ENCODE peak calls at places on chromosomes 1 and 21, in six cellular contexts. One of them, this sample, is unnamed.

GRCh38 chr1:69058454-69058853 is 509.3 kb upstream of the LRRC7 start:
- DNase-seq in sigmoid colon: no peak
- DNase-seq in ovary: no peak
- DNase-seq in uterus: no peak
- DNase-seq in GM12864: no peak
- DNase-seq in aorta: no peak
- DNase-seq in this sample: no peak

GRCh38 chr1:243968413-243968812 is 82.7 kb upstream of the ZBTB18 start:
- DNase-seq in sigmoid colon: no peak
- DNase-seq in ovary: no peak
- DNase-seq in uterus: no peak
- DNase-seq in GM12864: no peak
- DNase-seq in aorta: no peak
- DNase-seq in this sample: no peak

GRCh38 chr1:46464013-46464548 is 25.6 kb upstream of the DMBX1 start:
- DNase-seq in sigmoid colon: no peak
- DNase-seq in ovary: no peak
- DNase-seq in uterus: no peak
- DNase-seq in GM12864: no peak
- DNase-seq in aorta: no peak
- DNase-seq in this sample: no peak

GRCh38 chr1:65992160-65993046 is 199.7 kb downstream of the PDE4B start:
- DNase-seq in sigmoid colon: no peak
- DNase-seq in ovary: no peak
- DNase-seq in uterus: no peak
- DNase-seq in GM12864: no peak
- DNase-seq in aorta: no peak
- DNase-seq in this sample: no peak

GRCh38 chr1:17059391-17060128 is 5.7 kb upstream of the SDHB start:
- DNase-seq in sigmoid colon: no peak
- DNase-seq in ovary: peak
- DNase-seq in uterus: no peak
- DNase-seq in GM12864: no peak
- DNase-seq in aorta: peak
- DNase-seq in this sample: no peak

GRCh38 chr1:232952514-232953175 is 2.2 kb downstream of the NTPCR start:
- DNase-seq in sigmoid colon: no peak
- DNase-seq in ovary: no peak
- DNase-seq in uterus: no peak
- DNase-seq in GM12864: no peak
- DNase-seq in aorta: no peak
- DNase-seq in this sample: peak

GRCh38 chr1:86146566-86146965 is 10.0 kb downstream of the COL24A1 start:
- DNase-seq in sigmoid colon: no peak
- DNase-seq in ovary: no peak
- DNase-seq in uterus: no peak
- DNase-seq in GM12864: no peak
- DNase-seq in aorta: no peak
- DNase-seq in this sample: no peak

GRCh38 chr1:75725256-75725655 is 747 bp downstream of the ACADM start:
- DNase-seq in sigmoid colon: no peak
- DNase-seq in ovary: no peak
- DNase-seq in uterus: no peak
- DNase-seq in GM12864: no peak
- DNase-seq in aorta: no peak
- DNase-seq in this sample: no peak

GRCh38 chr1:109482796-109483638 is 688 bp upstream of the ATXN7L2 start:
- DNase-seq in sigmoid colon: peak
- DNase-seq in ovary: peak
- DNase-seq in uterus: peak
- DNase-seq in GM12864: no peak
- DNase-seq in aorta: peak
- DNase-seq in this sample: no peak

GRCh38 chr1:150841626-150842025 is 33.6 kb upstream of the CTSK start:
- DNase-seq in sigmoid colon: no peak
- DNase-seq in ovary: no peak
- DNase-seq in uterus: no peak
- DNase-seq in GM12864: no peak
- DNase-seq in aorta: no peak
- DNase-seq in this sample: no peak

GRCh38 chr1:217348960-217349664 is 281.8 kb downstream of the GPATCH2 start:
- DNase-seq in sigmoid colon: no peak
- DNase-seq in ovary: no peak
- DNase-seq in uterus: no peak
- DNase-seq in GM12864: no peak
- DNase-seq in aorta: no peak
- DNase-seq in this sample: no peak

GRCh38 chr21:38819719-38820147 is 14.0 kb downstream of the ETS2 start:
- DNase-seq in sigmoid colon: no peak
- DNase-seq in ovary: no peak
- DNase-seq in uterus: no peak
- DNase-seq in GM12864: no peak
- DNase-seq in aorta: no peak
- DNase-seq in this sample: no peak

GRCh38 chr1:231724041-231724440 is 97.5 kb downstream of the DISC1 start:
- DNase-seq in sigmoid colon: no peak
- DNase-seq in ovary: no peak
- DNase-seq in uterus: no peak
- DNase-seq in GM12864: no peak
- DNase-seq in aorta: no peak
- DNase-seq in this sample: no peak

GRCh38 chr1:234997201-234998173 is 131.2 kb downstream of the TOMM20 start:
- DNase-seq in sigmoid colon: peak
- DNase-seq in ovary: peak
- DNase-seq in uterus: peak
- DNase-seq in GM12864: no peak
- DNase-seq in aorta: peak
- DNase-seq in this sample: no peak

GRCh38 chr1:31259746-31260145 is 20.1 kb upstream of the NKAIN1 start:
- DNase-seq in sigmoid colon: no peak
- DNase-seq in ovary: no peak
- DNase-seq in uterus: no peak
- DNase-seq in GM12864: no peak
- DNase-seq in aorta: no peak
- DNase-seq in this sample: no peak

GRCh38 chr1:93766451-93766850 is 84.8 kb upstream of the BCAR3 start:
- DNase-seq in sigmoid colon: no peak
- DNase-seq in ovary: no peak
- DNase-seq in uterus: no peak
- DNase-seq in GM12864: no peak
- DNase-seq in aorta: no peak
- DNase-seq in this sample: no peak

GRCh38 chr1:94542088-94542671 is 621 bp upstream of the F3 start:
- DNase-seq in sigmoid colon: peak
- DNase-seq in ovary: peak
- DNase-seq in uterus: peak
- DNase-seq in GM12864: no peak
- DNase-seq in aorta: peak
- DNase-seq in this sample: no peak

GRCh38 chr1:226871636-226872327 is 1.4 kb downstream of the PSEN2 start:
- DNase-seq in sigmoid colon: no peak
- DNase-seq in ovary: no peak
- DNase-seq in uterus: no peak
- DNase-seq in GM12864: no peak
- DNase-seq in aorta: no peak
- DNase-seq in this sample: no peak

GRCh38 chr21:46189213-46189958 is 5.1 kb upstream of the SPATC1L start:
- DNase-seq in sigmoid colon: peak
- DNase-seq in ovary: no peak
- DNase-seq in uterus: no peak
- DNase-seq in GM12864: no peak
- DNase-seq in aorta: peak
- DNase-seq in this sample: no peak

GRCh38 chr1:62180649-62181048 is 14.0 kb upstream of the L1TD1 start:
- DNase-seq in sigmoid colon: no peak
- DNase-seq in ovary: no peak
- DNase-seq in uterus: no peak
- DNase-seq in GM12864: no peak
- DNase-seq in aorta: no peak
- DNase-seq in this sample: no peak

GRCh38 chr1:219128957-219129356 is 44.7 kb upstream of the LYPLAL1 start:
- DNase-seq in sigmoid colon: no peak
- DNase-seq in ovary: no peak
- DNase-seq in uterus: no peak
- DNase-seq in GM12864: no peak
- DNase-seq in aorta: no peak
- DNase-seq in this sample: no peak

GRCh38 chr21:36159356-36159921 is 2.8 kb downstream of the DOP1B start:
- DNase-seq in sigmoid colon: no peak
- DNase-seq in ovary: no peak
- DNase-seq in uterus: no peak
- DNase-seq in GM12864: no peak
- DNase-seq in aorta: no peak
- DNase-seq in this sample: no peak

GRCh38 chr1:198496216-198497143 is 44.0 kb downstream of the ATP6V1G3 start:
- DNase-seq in sigmoid colon: no peak
- DNase-seq in ovary: no peak
- DNase-seq in uterus: no peak
- DNase-seq in GM12864: no peak
- DNase-seq in aorta: no peak
- DNase-seq in this sample: no peak

GRCh38 chr1:175864183-175864582 is 120.8 kb upstream of the TNR start:
- DNase-seq in sigmoid colon: no peak
- DNase-seq in ovary: no peak
- DNase-seq in uterus: no peak
- DNase-seq in GM12864: no peak
- DNase-seq in aorta: no peak
- DNase-seq in this sample: no peak

GRCh38 chr21:44800971-44801467 is 601 bp downstream of the UBE2G2 start:
- DNase-seq in sigmoid colon: no peak
- DNase-seq in ovary: no peak
- DNase-seq in uterus: no peak
- DNase-seq in GM12864: no peak
- DNase-seq in aorta: no peak
- DNase-seq in this sample: no peak

GRCh38 chr1:20234761-20235540 is 48.6 kb upstream of the PLA2G2C start:
- DNase-seq in sigmoid colon: no peak
- DNase-seq in ovary: no peak
- DNase-seq in uterus: no peak
- DNase-seq in GM12864: no peak
- DNase-seq in aorta: no peak
- DNase-seq in this sample: no peak

GRCh38 chr1:175757381-175758015 is 14.1 kb upstream of the TNR start:
- DNase-seq in sigmoid colon: no peak
- DNase-seq in ovary: no peak
- DNase-seq in uterus: no peak
- DNase-seq in GM12864: no peak
- DNase-seq in aorta: no peak
- DNase-seq in this sample: peak

GRCh38 chr1:174017231-174017970 is 4.8 kb downstream of the RC3H1 start:
- DNase-seq in sigmoid colon: no peak
- DNase-seq in ovary: no peak
- DNase-seq in uterus: no peak
- DNase-seq in GM12864: no peak
- DNase-seq in aorta: no peak
- DNase-seq in this sample: no peak
- H3K4me3 ChIP-seq in sigmoid colon: no peak
- H3K4me3 ChIP-seq in ovary: no peak
- H3K4me3 ChIP-seq in uterus: no peak
- H3K4me3 ChIP-seq in GM12864: no peak
- H3K4me3 ChIP-seq in aorta: no peak
- H3K4me3 ChIP-seq in this sample: no peak

GRCh38 chr1:116502915-116503314 is 67.9 kb downstream of the CD58 start:
- DNase-seq in sigmoid colon: no peak
- DNase-seq in ovary: no peak
- DNase-seq in uterus: no peak
- DNase-seq in GM12864: no peak
- DNase-seq in aorta: no peak
- DNase-seq in this sample: no peak

GRCh38 chr1:116501870-116502244 is 69.0 kb downstream of the CD58 start:
- DNase-seq in sigmoid colon: no peak
- DNase-seq in ovary: no peak
- DNase-seq in uterus: no peak
- DNase-seq in GM12864: no peak
- DNase-seq in aorta: no peak
- DNase-seq in this sample: no peak

GRCh38 chr1:116501041-116501869 is 69.6 kb downstream of the CD58 start:
- DNase-seq in sigmoid colon: no peak
- DNase-seq in ovary: no peak
- DNase-seq in uterus: no peak
- DNase-seq in GM12864: no peak
- DNase-seq in aorta: no peak
- DNase-seq in this sample: no peak

GRCh38 chr1:116504308-116505156 is 66.3 kb downstream of the CD58 start:
- DNase-seq in sigmoid colon: peak
- DNase-seq in ovary: no peak
- DNase-seq in uterus: no peak
- DNase-seq in GM12864: peak
- DNase-seq in aorta: peak
- DNase-seq in this sample: peak

DNA sequence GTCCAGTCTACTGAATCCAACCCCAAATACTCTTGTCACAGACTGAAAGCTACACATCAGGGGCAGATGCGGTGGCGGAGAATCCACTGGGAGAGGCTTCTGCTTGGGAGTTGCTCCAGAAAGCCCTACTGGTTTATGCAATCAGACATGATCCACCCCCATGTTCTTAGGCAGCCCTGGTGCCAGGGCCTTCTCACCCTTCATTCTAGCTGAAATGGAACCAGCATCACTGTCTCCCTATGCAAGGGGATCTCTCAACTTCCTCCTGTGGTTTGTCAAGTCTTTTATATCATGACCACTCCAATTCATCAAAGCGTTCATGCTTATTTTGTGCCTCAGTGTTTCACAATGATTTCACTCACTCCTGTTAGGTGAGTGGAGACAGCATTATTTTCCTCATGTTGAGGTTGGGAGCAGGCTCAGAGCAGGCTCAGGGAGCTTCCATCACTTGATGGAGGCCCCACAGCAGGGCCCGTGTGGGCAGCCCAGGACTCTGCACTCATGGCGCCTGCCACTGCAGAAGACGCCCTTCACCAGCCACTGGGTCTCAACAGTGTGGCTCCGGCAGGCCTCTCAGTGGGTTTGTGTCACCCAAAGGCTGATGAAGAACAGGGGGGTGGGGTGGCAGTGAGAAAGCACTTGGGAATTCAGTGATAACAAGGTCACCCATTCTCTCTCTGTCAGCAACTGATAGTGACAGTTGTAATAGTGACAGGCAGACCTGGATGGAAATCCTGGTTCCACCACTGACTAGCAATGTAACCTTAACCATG is 67.1 kb downstream of the CD58 start:
- DNase-seq in sigmoid colon: no peak
- DNase-seq in ovary: no peak
- DNase-seq in uterus: no peak
- DNase-seq in GM12864: no peak
- DNase-seq in aorta: no peak
- DNase-seq in this sample: no peak
- H3K4me3 ChIP-seq in sigmoid colon: no peak
- H3K4me3 ChIP-seq in ovary: no peak
- H3K4me3 ChIP-seq in uterus: no peak
- H3K4me3 ChIP-seq in GM12864: no peak
- H3K4me3 ChIP-seq in aorta: no peak
- H3K4me3 ChIP-seq in this sample: no peak

GRCh38 chr1:11802616-11802972 is 3.2 kb downstream of the MTHFR start:
- DNase-seq in sigmoid colon: no peak
- DNase-seq in ovary: peak
- DNase-seq in uterus: no peak
- DNase-seq in GM12864: no peak
- DNase-seq in aorta: no peak
- DNase-seq in this sample: no peak
- H3K4me3 ChIP-seq in sigmoid colon: peak
- H3K4me3 ChIP-seq in ovary: peak
- H3K4me3 ChIP-seq in uterus: peak
- H3K4me3 ChIP-seq in GM12864: peak
- H3K4me3 ChIP-seq in aorta: peak
- H3K4me3 ChIP-seq in this sample: no peak

GRCh38 chr1:107936498-107937481 is 28.2 kb downstream of the VAV3 start:
- DNase-seq in sigmoid colon: peak
- DNase-seq in ovary: no peak
- DNase-seq in uterus: peak
- DNase-seq in GM12864: no peak
- DNase-seq in aorta: no peak
- DNase-seq in this sample: peak
- H3K4me3 ChIP-seq in sigmoid colon: no peak
- H3K4me3 ChIP-seq in ovary: no peak
- H3K4me3 ChIP-seq in uterus: no peak
- H3K4me3 ChIP-seq in GM12864: no peak
- H3K4me3 ChIP-seq in aorta: no peak
- H3K4me3 ChIP-seq in this sample: no peak

This sample was measured in GM06990.